ENCODE peak calls at places on chromosomes 7 and 10, in five cellular contexts. V is mesendoderm, M is IMR-90, N is H1, S is H9. Y is an unnamed sample.

GRCh38 chr10:110789604-110790428 is 81.9 kb upstream of the PDCD4 start:
- DNase-seq in M (no peak), V (no peak), N (no peak), S (no peak), Y (no peak)

GRCh38 chr10:80506836-80507483 is 30.7 kb upstream of the SH2D4B start:
- DNase-seq in M (no peak), V (no peak), N (no peak), S (no peak), Y (no peak)

GRCh38 chr10:73997479-73997805 is 474 bp upstream of the VCL start:
- DNase-seq in N (no peak), S (no peak), V (no peak), M (no peak), Y (no peak)

GRCh38 chr7:54967384-54967783 is 51.4 kb upstream of the EGFR start:
- DNase-seq in M (peak), N (no peak), S (no peak), V (peak), Y (no peak)

GRCh38 chr7:78489851-78490250 is 691.3 kb downstream of the PHTF2 start:
- DNase-seq in M (no peak), V (no peak), N (no peak), S (no peak), Y (no peak)

GRCh38 chr10:6228010-6228511 is 25.3 kb downstream of the PFKFB3 start:
- DNase-seq in M (peak), N (no peak), V (no peak), S (no peak), Y (no peak)

GRCh38 chr7:17298840-17299476 is 506 bp downstream of the AHR start:
- DNase-seq in V (peak), N (no peak), S (peak), M (peak), Y (peak)

GRCh38 chr7:126803060-126803665 is 449.6 kb downstream of the GRM8 start:
- DNase-seq in N (peak), V (peak), M (peak), S (peak), Y (peak)

GRCh38 chr7:108000875-108001758 is 1.8 kb downstream of the LAMB1 start:
- DNase-seq in M (peak), S (peak), N (peak), V (peak), Y (peak)

GRCh38 chr10:18312385-18313145 is 172.3 kb downstream of the CACNB2 start:
- DNase-seq in S (no peak), N (no peak), V (peak), M (peak), Y (no peak)

GRCh38 chr10:111344804-111345203 is 268.0 kb downstream of the ADRA2A start:
- DNase-seq in N (no peak), S (peak), V (peak), M (no peak), Y (no peak)

GRCh38 chr7:117012284-117013174 is 59.2 kb downstream of the ST7 start:
- DNase-seq in M (peak), S (no peak), V (peak), N (no peak), Y (no peak)

GRCh38 chr7:48366096-48366495 is 194.8 kb downstream of the ABCA13 start:
- DNase-seq in V (peak), N (no peak), M (no peak), S (no peak), Y (no peak)

GRCh38 chr10:44054046-44054445 is 330.9 kb downstream of the CXCL12 start:
- DNase-seq in V (no peak), N (no peak), M (no peak), S (no peak), Y (no peak)

GRCh38 chr10:15719899-15720634 is at the start of gene ITGA8:
- DNase-seq in V (peak), S (peak), N (no peak), M (no peak), Y (peak)

GRCh38 chr7:103984050-103984449 is 5.4 kb downstream of the RELN start:
- DNase-seq in M (no peak), S (no peak), V (no peak), N (no peak), Y (no peak)

GRCh38 chr7:155003215-155003999 is 483 bp upstream of the PAXIP1 start:
- DNase-seq in S (peak), N (no peak), V (peak), M (peak), Y (peak)

GRCh38 chr7:8133955-8134733 is 127.8 kb downstream of the ICA1 start:
- DNase-seq in V (no peak), S (no peak), M (no peak), N (no peak), Y (no peak)

GRCh38 chr10:125591846-125592245 is 91.1 kb downstream of the TEX36 start:
- DNase-seq in V (no peak), M (no peak), N (no peak), S (no peak), Y (no peak)

GRCh38 chr7:116897661-116898060 is 35.3 kb downstream of the CAPZA2 start:
- DNase-seq in M (no peak), N (no peak), V (no peak), S (no peak), Y (no peak)

GRCh38 chr10:5434017-5434753 is 21.8 kb downstream of the NET1 start:
- DNase-seq in V (peak), S (no peak), M (peak), N (no peak), Y (no peak)

GRCh38 chr10:28054211-28054888 is 55.5 kb upstream of the ODAD2 start:
- DNase-seq in V (no peak), M (peak), N (no peak), S (no peak), Y (no peak)

GRCh38 chr10:117920956-117921355 is 125.8 kb downstream of the RAB11FIP2 start:
- DNase-seq in N (no peak), M (no peak), S (no peak), V (no peak), Y (no peak)

GRCh38 chr7:27420702-27421101 is 178.1 kb downstream of the EVX1 start:
- DNase-seq in N (no peak), M (no peak), S (no peak), V (no peak), Y (no peak)

GRCh38 chr10:68096913-68097509 is 12.3 kb upstream of the MYPN start:
- DNase-seq in V (peak), M (peak), N (peak), S (peak), Y (no peak)

GRCh38 chr7:18976715-18977466 is 140.5 kb downstream of the TWIST1 start:
- DNase-seq in M (no peak), N (no peak), V (no peak), S (no peak), Y (no peak)
- H3K4me2 ChIP-seq in M (no peak), N (no peak), V (no peak), S (no peak), Y (no peak)

DNA sequence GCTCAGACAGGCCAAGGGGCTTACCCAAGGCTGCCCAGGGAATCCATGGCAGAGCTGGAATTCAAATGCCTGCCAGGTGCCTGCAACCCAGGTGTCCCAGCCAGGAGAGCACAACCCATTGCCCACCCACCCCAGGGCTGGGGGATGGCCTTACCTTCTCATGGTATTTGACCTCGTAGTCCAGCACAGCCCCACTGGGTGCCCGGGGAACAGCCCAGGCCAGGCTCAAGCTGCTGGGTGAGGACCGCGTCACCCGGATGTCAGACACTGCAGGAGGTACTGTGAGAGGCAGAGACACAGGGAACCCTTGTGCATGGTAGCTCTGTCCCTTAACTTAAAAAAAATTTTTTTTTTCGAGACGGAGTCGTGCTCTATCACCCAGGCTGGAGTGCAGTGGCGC is 9.0 kb downstream of the EPHB4 start:
- DNase-seq in N (no peak), V (no peak), M (no peak), S (no peak), Y (no peak)
- H3K18ac ChIP-seq in N (no peak), V (no peak), M (no peak), S (no peak), Y (no peak)

GRCh38 chr10:88106348-88106747 is 242.9 kb downstream of the PTEN start:
- DNase-seq in S (no peak), V (no peak), N (no peak), M (no peak), Y (no peak)
- H3K4me2 ChIP-seq in S (no peak), V (no peak), N (no peak), M (no peak), Y (no peak)

GRCh38 chr7:112079671-112080070 is 126.5 kb downstream of the DOCK4 start:
- DNase-seq in M (peak), V (no peak), S (no peak), N (no peak), Y (no peak)

GRCh38 chr7:112081778-112082177 is 124.4 kb downstream of the DOCK4 start:
- DNase-seq in M (no peak), S (no peak), V (no peak), N (no peak), Y (no peak)

GRCh38 chr7:112080441-112080840 is 125.8 kb downstream of the DOCK4 start:
- DNase-seq in N (no peak), S (no peak), V (peak), M (peak), Y (no peak)

GRCh38 chr7:112079122-112079521 is 127.1 kb downstream of the DOCK4 start:
- DNase-seq in N (no peak), M (no peak), V (no peak), S (no peak), Y (no peak)

GRCh38 chr7:112080974-112081373 is 125.2 kb downstream of the DOCK4 start:
- DNase-seq in S (no peak), M (peak), V (peak), N (no peak), Y (no peak)
- H3K18ac ChIP-seq in S (no peak), M (peak), V (no peak), N (no peak), Y (no peak)

GRCh38 chr10:60611291-60611747 is 167.0 kb upstream of the CDK1 start:
- DNase-seq in M (peak), V (peak), S (peak), N (no peak), Y (no peak)
- H3K4me2 ChIP-seq in M (no peak), V (no peak), S (no peak), N (no peak), Y (no peak)

GRCh38 chr10:32958085-32958991 is at the start of gene ITGB1:
- DNase-seq in N (peak), V (peak), M (peak), S (peak), Y (peak)

GRCh38 chr10:32960022-32960421 is 2.0 kb upstream of the ITGB1 start:
- DNase-seq in S (no peak), V (no peak), M (no peak), N (no peak), Y (no peak)

GRCh38 chr10:32961343-32961891 is 3.4 kb upstream of the ITGB1 start:
- DNase-seq in N (no peak), S (no peak), M (no peak), V (no peak), Y (no peak)

GRCh38 chr10:32957341-32958084 is 517 bp downstream of the ITGB1 start:
- DNase-seq in S (peak), N (no peak), V (peak), M (no peak), Y (peak)

GRCh38 chr10:32958992-32959703 is 1.1 kb upstream of the ITGB1 start:
- DNase-seq in M (no peak), S (no peak), N (no peak), V (no peak), Y (no peak)
- H3K18ac ChIP-seq in M (peak), S (peak), N (peak), V (peak), Y (no peak)

GRCh38 chr10:78656815-78657621 is 411.7 kb upstream of the ZMIZ1 start:
- DNase-seq in S (no peak), M (no peak), V (peak), N (no peak), Y (peak)
- H3K4me2 ChIP-seq in S (no peak), M (no peak), V (no peak), N (no peak), Y (no peak)

GRCh38 chr7:101911800-101912705 is 94.6 kb downstream of the CUX1 start:
- DNase-seq in S (no peak), V (no peak), N (no peak), M (peak), Y (no peak)

GRCh38 chr7:101912711-101913110 is 95.3 kb downstream of the CUX1 start:
- DNase-seq in V (no peak), M (peak), S (no peak), N (no peak), Y (no peak)

GRCh38 chr7:101915000-101915399 is 97.6 kb downstream of the CUX1 start:
- DNase-seq in V (peak), M (no peak), N (no peak), S (no peak), Y (no peak)

GRCh38 chr7:101913876-101914275 is 96.5 kb downstream of the CUX1 start:
- DNase-seq in M (peak), N (no peak), V (no peak), S (no peak), Y (no peak)

GRCh38 chr7:101913247-101913721 is 95.9 kb downstream of the CUX1 start:
- DNase-seq in N (no peak), V (no peak), M (no peak), S (no peak), Y (no peak)
- H3K18ac ChIP-seq in N (no peak), V (no peak), M (peak), S (no peak), Y (peak)

Y was measured in neuronal stem cell.